ENCODE peak calls at places on chromosome 22, in ten cellular contexts. L is stimulated activated CD4-positive, alpha-beta T cell treated with anti-CD3 and anti-CD28 coated beads, Interleukin-4, amount 100 ng/mL, for 24 hours; E is IMR-90; T is CD4-positive, alpha-beta T cell; G is right cardiac atrium; Y is NCI-H1417 treated with DMSO at 0.1 percent for 48 hours; I is activated CD4-positive, alpha-beta T cell treated with anti-CD3 and anti-CD28 coated beads, Interleukin-2, amount 50 U/mL, for 1 hour; S is fibroblast of mammary gland; K is ovary; M is activated CD8-positive, alpha-beta memory T cell treated with anti-CD3 and anti-CD28 coated beads, Interleukin-2, amount 50 U/mL, for 48 hours. X is an unnamed sample.

GRCh38 chr22:40782521-40782920 is 36.6 kb downstream of the SLC25A17 start:
- DNase-seq in L (no peak), E (no peak), T (no peak), G (no peak), Y (no peak), I (no peak), S (no peak), K (no peak), M (no peak), X (no peak)

GRCh38 chr22:43213066-43213465 is 26.1 kb upstream of the TTLL12 start:
- DNase-seq in L (no peak), E (no peak), T (no peak), G (no peak), Y (no peak), I (no peak), S (no peak), K (no peak), M (no peak), X (no peak)

GRCh38 chr22:22745225-22746060 is 101.0 kb downstream of the GGTLC2 start:
- DNase-seq in L (peak), E (peak), T (no peak), G (peak), Y (no peak), I (peak), S (peak), K (no peak), M (peak), X (no peak)

GRCh38 chr22:43216738-43217137 is 29.8 kb upstream of the TTLL12 start:
- DNase-seq in L (no peak), E (no peak), T (no peak), G (peak), Y (no peak), I (no peak), S (no peak), K (no peak), M (no peak), X (no peak)

GRCh38 chr22:31286360-31287255 is 5.7 kb downstream of the PIK3IP1 start:
- DNase-seq in L (peak), E (no peak), T (peak), G (no peak), Y (no peak), I (peak), S (no peak), K (no peak), M (no peak), X (peak)

GRCh38 chr22:44582016-44582415 is 84.0 kb upstream of the RTL6 start:
- DNase-seq in L (no peak), E (no peak), T (peak), G (no peak), Y (no peak), I (no peak), S (no peak), K (no peak), M (no peak), X (no peak)

GRCh38 chr22:49487950-49488349 is 339.7 kb downstream of the BRD1 start:
- DNase-seq in L (no peak), E (no peak), T (no peak), G (no peak), Y (no peak), I (no peak), S (no peak), K (no peak), M (no peak), X (no peak)

GRCh38 chr22:33274214-33274828 is 216.1 kb upstream of the SYN3 start:
- DNase-seq in L (peak), E (no peak), T (no peak), G (no peak), Y (no peak), I (no peak), S (peak), K (no peak), M (peak), X (no peak)

GRCh38 chr22:21443735-21444421 is 23.3 kb upstream of the TMEM191C start:
- DNase-seq in L (no peak), E (no peak), T (no peak), G (peak), Y (no peak), I (no peak), S (no peak), K (peak), M (peak), X (no peak)

GRCh38 chr22:22927888-22928665 is 40.5 kb downstream of the IGLL5 start:
- DNase-seq in L (no peak), E (no peak), T (no peak), G (no peak), Y (no peak), I (no peak), S (no peak), K (no peak), M (no peak), X (no peak)

GRCh38 chr22:21451545-21452520 is 15.4 kb upstream of the TMEM191C start:
- DNase-seq in L (no peak), E (no peak), T (peak), G (no peak), Y (no peak), I (no peak), S (no peak), K (peak), M (peak), X (no peak)

GRCh38 chr22:43884600-43885318 is 7.1 kb downstream of the PNPLA5 start:
- DNase-seq in L (peak), E (peak), T (peak), G (peak), Y (no peak), I (peak), S (peak), K (peak), M (peak), X (peak)

GRCh38 chr22:32949719-32950118 is 108.5 kb downstream of the SYN3 start:
- DNase-seq in L (no peak), E (no peak), T (no peak), G (no peak), Y (no peak), I (no peak), S (no peak), K (no peak), M (no peak), X (no peak)

GRCh38 chr22:38775656-38776055 is 18.3 kb downstream of the DNAL4 start:
- DNase-seq in L (no peak), E (no peak), T (no peak), G (no peak), Y (no peak), I (no peak), S (no peak), K (no peak), M (no peak), X (no peak)

GRCh38 chr22:40855960-40856512 is 403 bp downstream of the ST13 start:
- DNase-seq in L (no peak), E (peak), T (no peak), G (no peak), Y (no peak), I (peak), S (peak), K (no peak), M (no peak), X (peak)

GRCh38 chr22:17733484-17733883 is 40.8 kb downstream of the BID start:
- DNase-seq in L (no peak), E (peak), T (no peak), G (no peak), Y (no peak), I (no peak), S (peak), K (no peak), M (no peak), X (no peak)

GRCh38 chr22:30195245-30196140 is 51.1 kb downstream of the LIF start:
- DNase-seq in L (no peak), E (peak), T (no peak), G (no peak), Y (no peak), I (no peak), S (peak), K (no peak), M (no peak), X (no peak)

GRCh38 chr22:49686495-49687219 is 141.0 kb downstream of the BRD1 start:
- DNase-seq in L (no peak), E (no peak), T (no peak), G (no peak), Y (no peak), I (no peak), S (no peak), K (no peak), M (no peak), X (no peak)

GRCh38 chr22:19619144-19620009 is 94.9 kb upstream of the SEPTIN5 start:
- DNase-seq in L (no peak), E (no peak), T (no peak), G (no peak), Y (no peak), I (no peak), S (no peak), K (no peak), M (no peak), X (no peak)

GRCh38 chr22:50218153-50218995 is 17.6 kb downstream of the SELENOO start:
- DNase-seq in L (no peak), E (no peak), T (no peak), G (peak), Y (no peak), I (no peak), S (no peak), K (peak), M (no peak), X (no peak)

GRCh38 chr22:50282361-50283144 is 12.4 kb upstream of the MAPK11 start:
- DNase-seq in L (no peak), E (peak), T (no peak), G (no peak), Y (no peak), I (no peak), S (peak), K (no peak), M (no peak), X (no peak)

GRCh38 chr22:27460596-27461347 is 340.8 kb downstream of the MN1 start:
- DNase-seq in L (no peak), E (peak), T (no peak), G (peak), Y (no peak), I (no peak), S (peak), K (no peak), M (no peak), X (no peak)

GRCh38 chr22:27842994-27843431 is 41.5 kb upstream of the MN1 start:
- DNase-seq in L (no peak), E (no peak), T (no peak), G (no peak), Y (no peak), I (no peak), S (peak), K (no peak), M (no peak), X (no peak)

GRCh38 chr22:20583471-20583922 is 76.1 kb downstream of the MED15 start:
- DNase-seq in L (no peak), E (no peak), T (no peak), G (peak), Y (no peak), I (no peak), S (no peak), K (no peak), M (no peak), X (no peak)

GRCh38 chr22:38230108-38230825 is 28.5 kb downstream of the MAFF start:
- DNase-seq in L (peak), E (no peak), T (no peak), G (peak), Y (no peak), I (peak), S (peak), K (no peak), M (no peak), X (no peak)

GRCh38 chr22:17303840-17304779 is 65.2 kb upstream of the CECR2 start:
- DNase-seq in L (peak), E (no peak), T (no peak), G (no peak), Y (no peak), I (peak), S (no peak), K (no peak), M (peak), X (peak)

GRCh38 chr22:27698830-27699229 is 102.7 kb downstream of the MN1 start:
- DNase-seq in L (no peak), E (no peak), T (no peak), G (no peak), Y (no peak), I (no peak), S (no peak), K (no peak), M (no peak), X (no peak)

GRCh38 chr22:20013382-20013871 is 3.2 kb downstream of the ARVCF start:
- DNase-seq in L (peak), E (peak), T (no peak), G (peak), Y (no peak), I (peak), S (peak), K (peak), M (peak), X (peak)

GRCh38 chr22:48504519-48505140 is 1323.0 kb downstream of the BRD1 start:
- DNase-seq in L (no peak), E (no peak), T (no peak), G (peak), Y (no peak), I (no peak), S (no peak), K (no peak), M (no peak), X (no peak)

GRCh38 chr22:23098718-23099524 is 28.6 kb downstream of the GNAZ start:
- DNase-seq in L (no peak), E (no peak), T (no peak), G (peak), Y (no peak), I (no peak), S (no peak), K (peak), M (no peak), X (no peak)

GRCh38 chr22:30483169-30483568 is 11.4 kb upstream of the SEC14L3 start:
- DNase-seq in L (no peak), E (no peak), T (no peak), G (no peak), Y (no peak), I (no peak), S (no peak), K (no peak), M (no peak), X (no peak)

GRCh38 chr22:30290679-30291333 is 1.5 kb upstream of the CASTOR1 start:
- DNase-seq in L (no peak), E (peak), T (no peak), G (peak), Y (no peak), I (no peak), S (peak), K (peak), M (no peak), X (no peak)